ENCODE peak calls at places on chromosomes 7 and 10, in nine cellular contexts. J is fibroblast of lung, G is Calu3, V is HL-60, H is H9, N is upper lobe of right lung, S is OCI-LY7, D is bronchial epithelial cell, A is fibroblast of the aortic adventitia. O is an unnamed sample.

GRCh38 chr10:78471723-78472541 is 438.3 kb downstream of the RPS24 start:
- DNase-seq in G (no peak), A (peak; percentile 17), N (no peak), S (no peak), D (no peak), J (no peak), H (peak; percentile 30), V (no peak), O (no peak)

GRCh38 chr7:143901360-143901709 is 641 bp downstream of the TCAF1 start:
- DNase-seq in G (no peak), H (no peak), J (no peak), D (peak; percentile 37), A (peak; percentile 66), N (peak; percentile 72), S (no peak), V (no peak), O (no peak)

GRCh38 chr7:45873355-45873754 is 473 bp upstream of the CCDC201 start:
- DNase-seq in V (no peak), J (no peak), D (peak; percentile 26), N (no peak), S (no peak), G (no peak), A (no peak), H (peak; percentile 28), O (no peak)

GRCh38 chr10:70132098-70133029 is at the start of gene AIFM2:
- DNase-seq in V (no peak), H (peak; percentile 79), A (peak; percentile 59), D (peak; percentile 47), J (peak; percentile 67), S (no peak), N (peak; percentile 93), G (peak; percentile 87), O (peak; percentile 88)

GRCh38 chr10:132257271-132257670 is 50.5 kb downstream of the STK32C start:
- DNase-seq in V (no peak), J (peak; percentile 13), S (no peak), N (no peak), H (no peak), G (no peak), D (peak; percentile 19), A (peak; percentile 11), O (no peak)

GRCh38 chr10:120600871-120601644 is 144.0 kb downstream of the PLPP4 start:
- DNase-seq in J (no peak), G (peak; percentile 28), H (peak; percentile 68), S (no peak), N (no peak), D (no peak), A (peak; percentile 37), V (no peak), O (no peak)

GRCh38 chr7:5667391-5667790 is 114.1 kb downstream of the RNF216 start:
- DNase-seq in V (no peak), D (no peak), G (peak; percentile 23), A (peak; percentile 49), H (no peak), N (no peak), J (no peak), S (no peak), O (no peak)

GRCh38 chr10:62224606-62225005 is 44.0 kb downstream of the RTKN2 start:
- DNase-seq in V (no peak), H (no peak), D (peak; percentile 62), J (no peak), N (no peak), G (no peak), A (peak; percentile 71), S (no peak), O (no peak)

GRCh38 chr7:149196151-149196704 is 882 bp downstream of the ZNF282 start:
- DNase-seq in J (peak; percentile 22), A (no peak), V (no peak), G (no peak), H (no peak), S (peak; percentile 16), D (no peak), N (peak; percentile 41), O (peak; percentile 29)

GRCh38 chr7:25725483-25725882 is 426.5 kb upstream of the NFE2L3 start:
- DNase-seq in N (no peak), D (no peak), J (peak; percentile 49), V (no peak), H (no peak), S (no peak), A (no peak), G (no peak), O (no peak)

GRCh38 chr7:25716421-25716820 is 435.6 kb upstream of the NFE2L3 start:
- DNase-seq in G (no peak), V (no peak), S (no peak), J (no peak), A (no peak), D (no peak), N (no peak), H (no peak), O (no peak)

GRCh38 chr7:25726180-25726579 is 425.8 kb upstream of the NFE2L3 start:
- DNase-seq in A (no peak), D (no peak), G (no peak), H (peak; percentile 39), S (no peak), V (no peak), J (no peak), N (no peak), O (no peak)

GRCh38 chr7:25722856-25723255 is 429.1 kb upstream of the NFE2L3 start:
- DNase-seq in A (no peak), V (no peak), G (no peak), D (no peak), J (no peak), S (no peak), H (no peak), N (no peak), O (no peak)

DNA sequence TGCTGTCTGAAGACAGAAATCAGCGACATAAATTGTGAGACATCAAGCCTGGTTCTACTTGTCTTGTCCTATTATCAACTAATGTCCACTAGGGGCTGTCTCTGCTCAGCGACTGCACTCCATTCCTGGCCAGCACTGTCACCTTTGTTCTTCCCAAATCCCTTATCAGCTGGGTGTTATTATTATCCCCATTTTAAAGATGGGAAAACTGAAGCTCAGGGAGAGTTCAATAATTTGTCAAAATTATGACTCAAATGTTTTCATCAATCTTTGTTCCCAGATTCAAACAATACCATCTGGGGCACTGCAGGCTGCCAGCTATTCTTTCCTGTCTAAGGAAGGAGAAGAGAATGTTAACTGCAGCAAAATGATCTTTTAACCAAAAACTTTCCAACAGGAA is 431.6 kb upstream of the NFE2L3 start:
- DNase-seq in A (no peak), N (no peak), V (no peak), H (no peak), J (peak; percentile 14), D (peak; percentile 7), S (peak; percentile 14), G (no peak), O (no peak)
- TF ChIP-seq CTCF in A (peak; percentile 15), N (peak; percentile 31), V (peak; percentile 14), H (peak; percentile 70), J (peak; percentile 49), D (peak; percentile 61), S (peak; percentile 72), G (peak; percentile 53), O (no peak)

DNA sequence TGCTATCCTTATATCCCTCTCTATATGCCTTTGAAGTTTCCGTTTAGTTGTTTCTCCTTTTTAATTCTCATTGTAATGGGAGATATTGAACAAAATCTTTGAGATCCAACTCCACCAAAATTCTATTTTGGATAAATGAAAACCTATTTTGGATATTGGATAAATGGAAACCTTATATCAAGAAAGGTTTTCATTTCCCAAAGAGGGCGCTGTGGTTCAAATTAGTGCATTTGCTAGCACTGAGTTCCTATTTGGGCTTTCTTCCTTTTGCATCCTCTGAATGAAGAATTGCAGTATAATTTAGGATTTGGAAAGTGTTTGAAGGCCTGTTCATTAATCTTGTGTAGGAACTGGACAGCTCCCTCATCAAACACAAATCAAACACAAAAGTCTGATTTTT is 80.7 kb upstream of the KLF14 start:
- DNase-seq in H (no peak), D (peak; percentile 41), J (peak; percentile 64), N (no peak), A (peak; percentile 67), G (peak; percentile 26), S (peak; percentile 43), V (no peak), O (no peak)
- TF ChIP-seq CTCF in H (peak; percentile 73), D (peak; percentile 44), J (peak; percentile 66), N (peak; percentile 38), A (peak; percentile 62), G (peak; percentile 43), S (peak; percentile 82), V (peak; percentile 9), O (no peak)

DNA sequence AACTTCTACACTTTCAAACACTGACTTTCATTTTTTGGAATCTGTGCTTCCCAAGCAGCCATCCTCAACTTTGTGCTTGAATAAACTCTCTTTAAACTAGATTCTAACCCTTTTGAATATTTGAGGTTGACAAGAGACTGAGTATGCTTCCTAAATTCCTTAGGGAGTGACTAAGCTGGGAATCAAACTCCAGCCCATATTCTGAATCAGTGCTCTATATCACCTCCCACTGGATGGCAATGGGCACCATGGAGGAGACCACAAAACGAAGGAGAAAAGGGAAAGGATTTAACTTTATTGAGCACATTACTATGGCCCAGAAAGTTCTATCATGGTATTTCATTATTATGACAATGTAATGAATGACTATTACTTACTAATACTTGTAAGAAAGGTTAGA is 17.2 kb upstream of the SLC26A4 start:
- DNase-seq in H (no peak), V (no peak), A (peak; percentile 64), D (peak; percentile 49), S (no peak), J (peak; percentile 61), N (no peak), G (no peak), O (no peak)
- TF ChIP-seq CTCF in H (peak; percentile 44), V (no peak), A (peak; percentile 46), D (no peak), S (peak; percentile 42), J (peak; percentile 49), N (no peak), G (no peak), O (no peak)

DNA sequence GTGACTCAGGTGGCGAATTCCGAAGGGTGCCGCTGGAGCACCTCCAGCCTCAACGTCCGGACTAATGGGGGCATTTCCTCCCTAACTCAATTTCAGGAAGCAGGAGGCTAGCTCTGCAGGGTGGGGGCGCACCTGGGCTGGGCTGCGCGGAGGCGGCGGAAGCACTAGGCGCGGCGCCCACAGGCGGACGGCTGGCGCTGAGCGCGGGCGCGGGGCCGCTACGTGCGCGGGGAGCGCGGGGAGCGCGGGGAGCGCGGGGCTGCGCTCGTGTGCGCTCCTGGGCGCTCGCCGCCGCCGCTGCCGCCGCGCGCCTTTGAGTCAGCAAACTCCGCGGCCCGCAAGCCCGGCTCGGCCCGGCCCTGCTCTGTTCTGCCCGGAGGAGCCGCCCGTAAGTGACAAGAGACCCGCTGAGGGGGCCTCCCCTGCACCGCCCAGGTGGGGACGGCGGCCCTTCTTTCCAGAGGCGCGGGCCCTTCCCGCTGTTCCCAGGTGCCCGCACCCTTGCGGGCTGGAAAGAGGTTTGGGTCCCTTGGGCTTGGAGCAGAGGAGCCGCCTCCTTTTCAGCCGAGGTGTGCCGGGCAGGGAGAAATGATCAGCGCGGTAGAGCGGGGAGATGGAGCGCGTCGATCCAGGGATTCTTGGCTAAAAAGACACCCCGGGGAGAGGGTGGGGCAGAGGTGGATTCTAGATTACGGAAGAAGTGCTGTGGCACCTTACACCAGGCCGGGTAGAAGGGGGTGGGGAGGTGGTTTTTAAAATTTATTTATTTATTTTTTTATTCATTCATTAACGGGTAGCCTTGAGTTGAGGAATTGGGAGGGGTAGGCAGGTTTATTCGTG is at the start of gene SNX10:
- DNase-seq in N (peak; percentile 81), J (no peak), H (peak; percentile 79), G (peak; percentile 92), A (no peak), S (peak; percentile 91), V (peak; percentile 79), D (peak; percentile 39), O (peak; percentile 82)
- TF ChIP-seq CTCF in N (no peak), J (no peak), H (peak; percentile 48), G (peak; percentile 69), A (no peak), S (peak; percentile 75), V (no peak), D (peak; percentile 37), O (peak; percentile 70)

GRCh38 chr10:129958118-129958685 is 5.9 kb downstream of the EBF3 start:
- DNase-seq in V (no peak), H (no peak), G (no peak), S (no peak), J (no peak), A (peak; percentile 56), D (no peak), N (no peak), O (no peak)
- TF ChIP-seq CTCF in V (no peak), H (peak; percentile 42), G (no peak), S (no peak), J (peak; percentile 27), A (peak; percentile 19), D (no peak), N (no peak), O (no peak)